ENCODE peak calls at places on chromosomes 6 and 20, in nine cellular contexts. Y is glutamatergic neuron; C is Karpas-422; T is mammary epithelial cell; P is PC-3; L is fibroblast of mammary gland; U is NCI-H524 treated with DMSO at 0.1 percent for 48 hours; B is D341Med; O is CD8-positive, alpha-beta T cell. V is an unnamed sample.

GRCh38 chr6:26383624-26384417 is 913 bp downstream of the BTN2A2 start:
- DNase-seq in Y (peak; percentile 38), C (peak; percentile 65), T (peak; percentile 43), P (peak; percentile 59), L (peak; percentile 78), U (peak; percentile 6), B (peak; percentile 40), O (no peak), V (peak; percentile 39)

GRCh38 chr20:41509801-41510200 is 108.4 kb downstream of the CHD6 start:
- DNase-seq in Y (no peak), C (no peak), T (no peak), P (no peak), L (peak; percentile 55), U (no peak), B (no peak), O (no peak), V (peak; percentile 75)

GRCh38 chr20:44083220-44083933 is 103.6 kb downstream of the JPH2 start:
- DNase-seq in Y (no peak), C (no peak), T (peak; percentile 35), P (peak; percentile 97), L (peak; percentile 73), U (no peak), B (no peak), O (no peak), V (peak; percentile 43)

GRCh38 chr20:13331536-13331935 is 110.5 kb downstream of the ISM1 start:
- DNase-seq in Y (no peak), C (no peak), T (peak; percentile 12), P (peak; percentile 13), L (no peak), U (no peak), B (no peak), O (no peak), V (no peak)

GRCh38 chr6:29647927-29648642 is 8.8 kb upstream of the MOG start:
- DNase-seq in Y (no peak), C (peak; percentile 46), T (peak; percentile 36), P (peak; percentile 65), L (peak; percentile 54), U (no peak), B (no peak), O (no peak), V (peak; percentile 45)

GRCh38 chr20:17538517-17539170 is 7.5 kb upstream of the BFSP1 start:
- DNase-seq in Y (no peak), C (no peak), T (no peak), P (peak; percentile 81), L (peak; percentile 34), U (no peak), B (no peak), O (no peak), V (no peak)

GRCh38 chr20:60477958-60478357 is 519.7 kb downstream of the CDH26 start:
- DNase-seq in Y (no peak), C (no peak), T (no peak), P (no peak), L (no peak), U (no peak), B (no peak), O (no peak), V (no peak)

GRCh38 chr20:40564997-40565680 is 123.9 kb downstream of the MAFB start:
- DNase-seq in Y (no peak), C (no peak), T (peak; percentile 85), P (peak; percentile 63), L (peak; percentile 92), U (no peak), B (no peak), O (no peak), V (peak; percentile 52)

GRCh38 chr6:75852721-75853120 is 103.7 kb downstream of the MYO6 start:
- DNase-seq in Y (no peak), C (no peak), T (no peak), P (peak; percentile 80), L (peak; percentile 49), U (no peak), B (no peak), O (no peak), V (no peak)

GRCh38 chr6:113585246-113585645 is 271.9 kb upstream of the MARCKS start:
- DNase-seq in Y (no peak), C (no peak), T (no peak), P (no peak), L (peak; percentile 32), U (no peak), B (no peak), O (no peak), V (no peak)

GRCh38 chr20:59136027-59136426 is 27.6 kb upstream of the ZNF831 start:
- DNase-seq in Y (no peak), C (no peak), T (no peak), P (no peak), L (no peak), U (no peak), B (no peak), O (no peak), V (no peak)

GRCh38 chr6:24126586-24127192 is 674 bp downstream of the NRSN1 start:
- DNase-seq in Y (no peak), C (peak; percentile 86), T (peak; percentile 40), P (peak; percentile 77), L (peak; percentile 55), U (no peak), B (peak; percentile 26), O (no peak), V (peak; percentile 13)

GRCh38 chr20:1467355-1468116 is 887 bp upstream of the NSFL1C start:
- DNase-seq in Y (no peak), C (no peak), T (no peak), P (no peak), L (no peak), U (no peak), B (peak; percentile 2), O (no peak), V (no peak)

GRCh38 chr6:120908767-120909166 is 425.5 kb downstream of the TBC1D32 start:
- DNase-seq in Y (no peak), C (no peak), T (no peak), P (peak; percentile 18), L (no peak), U (no peak), B (no peak), O (no peak), V (no peak)

GRCh38 chr6:75147512-75147911 is 58.3 kb downstream of the COL12A1 start:
- DNase-seq in Y (no peak), C (no peak), T (no peak), P (peak; percentile 57), L (peak; percentile 76), U (no peak), B (no peak), O (no peak), V (peak; percentile 54)

GRCh38 chr6:7721654-7722053 is 4.2 kb upstream of the BMP6 start:
- DNase-seq in Y (no peak), C (peak; percentile 64), T (peak; percentile 26), P (peak; percentile 66), L (peak; percentile 52), U (no peak), B (no peak), O (no peak), V (peak; percentile 71)

GRCh38 chr6:167568407-167569024 is 243.6 kb downstream of the TTLL2 start:
- DNase-seq in Y (no peak), C (no peak), T (no peak), P (no peak), L (no peak), U (no peak), B (peak; percentile 8), O (no peak), V (no peak)

GRCh38 chr20:10984294-10984693 is 310.5 kb upstream of the JAG1 start:
- DNase-seq in Y (no peak), C (no peak), T (no peak), P (no peak), L (no peak), U (no peak), B (no peak), O (no peak), V (no peak)

GRCh38 chr20:38092260-38092857 is 58.8 kb downstream of the RPRD1B start:
- DNase-seq in Y (no peak), C (no peak), T (no peak), P (no peak), L (peak; percentile 65), U (no peak), B (no peak), O (no peak), V (no peak)

GRCh38 chr6:108779521-108779920 is 68.7 kb upstream of the ARMC2 start:
- DNase-seq in Y (no peak), C (peak; percentile 83), T (no peak), P (no peak), L (no peak), U (no peak), B (no peak), O (no peak), V (peak; percentile 66)

GRCh38 chr20:58075565-58075964 is 152.9 kb downstream of the ANKRD60 start:
- DNase-seq in Y (no peak), C (no peak), T (no peak), P (no peak), L (no peak), U (no peak), B (peak; percentile 3), O (no peak), V (no peak)

GRCh38 chr6:84560431-84561375 is 203.7 kb downstream of the TBX18 start:
- DNase-seq in Y (no peak), C (no peak), T (no peak), P (no peak), L (no peak), U (no peak), B (no peak), O (no peak), V (no peak)

GRCh38 chr20:54318892-54319291 is 111.0 kb downstream of the PFDN4 start:
- DNase-seq in Y (no peak), C (no peak), T (no peak), P (no peak), L (no peak), U (no peak), B (no peak), O (no peak), V (no peak)

GRCh38 chr20:63083831-63084562 is 77.2 kb upstream of the BHLHE23 start:
- DNase-seq in Y (peak; percentile 17), C (no peak), T (no peak), P (no peak), L (no peak), U (no peak), B (peak; percentile 40), O (no peak), V (no peak)

GRCh38 chr6:108260126-108260808 is 573 bp downstream of the SNX3 start:
- DNase-seq in Y (no peak), C (peak; percentile 83), T (peak; percentile 55), P (peak; percentile 45), L (peak; percentile 54), U (no peak), B (peak; percentile 62), O (no peak), V (peak; percentile 48)

GRCh38 chr20:63937596-63937995 is 18.6 kb downstream of the UCKL1 start:
- DNase-seq in Y (no peak), C (no peak), T (no peak), P (no peak), L (peak; percentile 25), U (no peak), B (no peak), O (no peak), V (no peak)

GRCh38 chr6:139762587-139763031 is 388.2 kb upstream of the CITED2 start:
- DNase-seq in Y (no peak), C (no peak), T (peak; percentile 11), P (peak; percentile 69), L (peak; percentile 81), U (no peak), B (no peak), O (no peak), V (peak; percentile 47)